ENCODE peak calls at places on chromosomes 16 and 17, in four cellular contexts. X is Peyer's patch, Y is tibial nerve, T is GM12891. W is an unnamed sample.

GRCh38 chr17:78535285-78536197 is 41.7 kb downstream of the DNAH17 start:
- DNase-seq in T (no peak), X (no peak), Y (no peak), W (no peak)

GRCh38 chr17:36072431-36073121 is 8.5 kb downstream of the CCL18 start:
- DNase-seq in X (peak), T (peak), Y (no peak), W (peak)

GRCh38 chr17:49148171-49148570 is 15.6 kb downstream of the B4GALNT2 start:
- DNase-seq in X (no peak), Y (no peak), T (no peak), W (no peak)

GRCh38 chr17:20611314-20611713 is 31.8 kb downstream of the CDRT15L2 start:
- DNase-seq in X (no peak), Y (no peak), T (no peak), W (no peak)

GRCh38 chr16:73058616-73059409 is 10.9 kb upstream of the ZFHX3 start:
- DNase-seq in Y (no peak), X (peak), T (peak), W (no peak)

GRCh38 chr16:73279451-73279850 is 231.5 kb upstream of the ZFHX3 start:
- DNase-seq in Y (no peak), T (no peak), X (no peak), W (no peak)

GRCh38 chr16:14405611-14406537 is 224.2 kb downstream of the PARN start:
- DNase-seq in X (peak), T (peak), Y (no peak), W (peak)

GRCh38 chr17:77863814-77864161 is 94.7 kb upstream of the TNRC6C start:
- DNase-seq in T (no peak), Y (no peak), X (peak), W (peak)

GRCh38 chr17:78343433-78344201 is 16.3 kb downstream of the SOCS3 start:
- DNase-seq in T (no peak), Y (no peak), X (no peak), W (no peak)

GRCh38 chr16:49936791-49937190 is 80.9 kb upstream of the ZNF423 start:
- DNase-seq in T (no peak), X (no peak), Y (no peak), W (no peak)

GRCh38 chr17:50768348-50768761 is 1.0 kb upstream of the ANKRD40CL start:
- DNase-seq in Y (no peak), X (peak), T (no peak), W (no peak)

GRCh38 chr16:11256657-11257130 is 690 bp upstream of the SOCS1 start:
- DNase-seq in T (no peak), Y (peak), X (peak), W (no peak)

GRCh38 chr16:20857281-20857680 is 42.9 kb downstream of the DCUN1D3 start:
- DNase-seq in Y (no peak), T (no peak), X (no peak), W (no peak)

GRCh38 chr17:77503916-77504651 is 363.3 kb downstream of the SEC14L1 start:
- DNase-seq in X (no peak), T (no peak), Y (no peak), W (no peak)

GRCh38 chr16:49701867-49702494 is 153.9 kb downstream of the ZNF423 start:
- DNase-seq in X (no peak), Y (peak), T (no peak), W (no peak)

GRCh38 chr16:12089492-12090161 is 113.1 kb downstream of the SNX29 start:
- DNase-seq in X (peak), T (peak), Y (no peak), W (no peak)

GRCh38 chr17:14792751-14793150 is 472.4 kb downstream of the PMP22 start:
- DNase-seq in X (no peak), T (no peak), Y (no peak), W (no peak)

GRCh38 chr16:10600792-10601443 is 20.5 kb upstream of the EMP2 start:
- DNase-seq in X (no peak), T (no peak), Y (no peak), W (no peak)

GRCh38 chr17:29766796-29767327 is 144.2 kb upstream of the CORO6 start:
- DNase-seq in T (no peak), Y (no peak), X (no peak), W (no peak)

GRCh38 chr16:30376508-30376907 is 1.9 kb downstream of the MYL11 start:
- DNase-seq in Y (no peak), X (no peak), T (no peak), W (no peak)

GRCh38 chr17:40070895-40071719 is 8.3 kb downstream of the THRA start:
- DNase-seq in Y (peak), T (no peak), X (peak), W (peak)

GRCh38 chr16:73610605-73611177 is 562.8 kb upstream of the ZFHX3 start:
- DNase-seq in Y (no peak), T (no peak), X (no peak), W (no peak)

GRCh38 chr16:534089-534635 is 6.7 kb downstream of the CAPN15 start:
- DNase-seq in Y (no peak), X (peak), T (no peak), W (no peak)

GRCh38 chr17:40530988-40531971 is 29.9 kb upstream of the TNS4 start:
- DNase-seq in T (no peak), X (peak), Y (peak), W (no peak)

GRCh38 chr16:56643080-56643778 is 4.8 kb downstream of the MT1A start:
- DNase-seq in Y (peak), T (no peak), X (peak), W (peak)

GRCh38 chr17:3636154-3636907 is at the start of the genes CTNS and SHPK:
- DNase-seq in Y (peak), X (peak), T (peak), W (peak)
- TF ChIP-seq POLR2A in Y (peak), X (peak), T (peak), W (peak)

GRCh38 chr16:2971134-2971984 is 2.2 kb downstream of the PAQR4 start:
- DNase-seq in T (no peak), Y (no peak), X (no peak), W (no peak)

GRCh38 chr16:2973081-2973480 is 3.9 kb downstream of the PAQR4 start:
- DNase-seq in T (no peak), Y (no peak), X (no peak), W (no peak)

GRCh38 chr16:2970563-2970962 is 1.4 kb downstream of the PAQR4 start:
- DNase-seq in X (no peak), T (no peak), Y (no peak), W (peak)

GRCh38 chr16:2973605-2974318 is 4.6 kb downstream of the PAQR4 start:
- DNase-seq in Y (no peak), X (no peak), T (no peak), W (no peak)

DNA sequence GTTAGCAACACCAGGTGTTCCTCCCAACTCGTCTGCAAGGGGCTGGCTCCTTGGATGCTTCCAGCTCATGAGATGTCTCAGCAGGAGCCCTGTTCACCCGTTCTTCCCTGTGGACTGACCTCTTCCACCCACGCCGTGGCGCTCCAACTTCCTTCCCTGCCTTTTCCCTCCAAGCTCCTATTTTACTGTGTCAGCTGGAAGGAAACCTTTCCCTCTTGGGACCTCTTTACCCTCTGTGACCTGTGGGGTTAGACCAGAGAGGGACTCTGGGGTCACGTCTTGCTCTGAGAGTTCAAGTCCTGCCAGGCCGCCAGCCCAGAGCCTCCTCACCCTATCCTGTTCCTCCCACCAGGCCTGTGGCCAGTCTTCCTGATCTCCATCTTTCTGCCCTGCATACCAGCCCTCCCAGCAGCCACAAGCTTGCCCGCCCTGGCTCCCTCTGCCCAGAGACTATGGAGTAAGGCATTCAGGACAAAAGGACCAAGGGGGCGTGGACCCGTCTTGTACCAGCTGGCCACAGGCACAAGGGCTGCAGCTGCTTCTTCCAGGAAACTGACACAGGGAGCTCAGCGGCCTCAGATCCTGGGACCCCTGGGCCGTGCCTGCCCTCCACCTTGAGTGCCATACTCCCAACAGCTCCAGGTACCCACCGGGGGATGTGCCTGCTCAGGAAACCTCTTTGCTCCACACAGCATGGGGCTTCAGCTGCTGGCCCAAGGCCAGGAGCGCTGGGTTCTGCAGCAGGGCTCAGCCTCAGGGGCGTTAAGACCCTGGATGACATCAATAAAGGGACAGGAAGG is 3.0 kb downstream of the PAQR4 start:
- DNase-seq in Y (no peak), X (no peak), T (no peak), W (no peak)
- TF ChIP-seq POLR2A in Y (no peak), X (no peak), T (no peak), W (no peak)

GRCh38 chr17:44827863-44828262 is 2.2 kb downstream of the GJC1 start:
- DNase-seq in T (no peak), X (no peak), Y (no peak), W (no peak)

GRCh38 chr17:44828919-44829557 is 1.0 kb downstream of the GJC1 start:
- DNase-seq in T (no peak), Y (no peak), X (no peak), W (no peak)

GRCh38 chr17:44831270-44831770 is 1.2 kb upstream of the GJC1 start:
- DNase-seq in Y (no peak), X (no peak), T (no peak), W (no peak)

GRCh38 chr17:44830359-44831269 is 527 bp upstream of the GJC1 start:
- DNase-seq in T (no peak), Y (no peak), X (peak), W (no peak)

GRCh38 chr17:44829558-44830358 is at the start of gene GJC1:
- DNase-seq in T (peak), Y (no peak), X (no peak), W (no peak)
- TF ChIP-seq POLR2A in T (no peak), Y (peak), X (no peak), W (no peak)

GRCh38 chr17:10156579-10157488 is 41.6 kb downstream of the GAS7 start:
- DNase-seq in X (no peak), Y (peak), T (peak), W (no peak)
- TF ChIP-seq POLR2A in X (no peak), Y (peak), T (peak), W (no peak)

DNA sequence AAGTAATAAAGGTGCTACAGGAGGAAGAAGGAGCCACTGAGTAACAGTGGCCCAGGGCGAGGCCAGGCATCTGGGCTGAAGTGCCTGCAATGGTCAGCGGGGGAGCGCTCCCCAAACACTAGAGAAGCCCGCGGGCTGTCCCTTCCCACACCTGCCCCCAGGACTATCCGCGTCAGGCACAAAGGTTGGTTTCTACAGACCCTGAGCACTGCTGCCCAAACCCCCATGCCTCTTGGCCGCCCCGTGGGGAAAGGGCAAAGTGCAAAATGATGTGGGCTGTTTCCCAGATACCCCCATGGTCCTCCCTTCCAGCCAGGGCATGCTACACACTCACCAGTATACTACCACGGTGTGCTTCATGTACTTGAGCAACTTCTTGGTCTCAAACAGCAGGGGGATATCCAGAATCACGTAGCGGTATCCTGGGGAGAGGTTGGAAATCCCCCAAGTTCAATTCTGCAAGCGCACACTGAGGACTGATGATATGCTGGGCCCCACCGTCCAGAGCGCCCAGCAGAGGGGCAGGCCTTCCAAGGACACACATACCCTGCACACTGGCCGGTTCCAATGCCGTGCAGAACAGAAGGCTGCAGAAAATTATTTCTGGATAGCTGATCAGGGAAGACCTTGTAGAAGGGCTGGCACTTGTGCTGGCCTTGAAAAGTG is 21.5 kb downstream of the DCAKD start:
- DNase-seq in Y (no peak), T (no peak), X (no peak), W (no peak)
- TF ChIP-seq POLR2A in Y (no peak), T (no peak), X (no peak), W (no peak)

GRCh38 chr17:46032909-46033308 is 33.9 kb downstream of the STH start:
- DNase-seq in T (no peak), X (no peak), Y (no peak), W (no peak)
- TF ChIP-seq POLR2A in T (no peak), X (no peak), Y (no peak), W (no peak)